ENCODE peak calls at places on chromosomes 4 and X, in five cellular contexts. B is left ventricle myocardium inferior, G is upper lobe of left lung, Q is upper lobe of right lung, R is prostate gland. C is an unnamed sample.

GRCh38 chrX:53047228-53047627 is 1.4 kb upstream of the GPR173 start:
- DNase-seq in Q (no peak), B (no peak), R (no peak), G (no peak), C (peak)

GRCh38 chr4:85265234-85265633 is 209.7 kb upstream of the ARHGAP24 start:
- DNase-seq in G (no peak), R (no peak), B (no peak), Q (no peak), C (no peak)

GRCh38 chrX:124232523-124233201 is 99.8 kb upstream of the TEX13D start:
- DNase-seq in R (no peak), G (no peak), Q (no peak), B (no peak), C (no peak)

GRCh38 chrX:46750829-46751228 is 8.1 kb downstream of the SLC9A7 start:
- DNase-seq in G (no peak), B (no peak), R (no peak), Q (no peak), C (no peak)

GRCh38 chr4:39808231-39808749 is 110.4 kb downstream of the UBE2K start:
- DNase-seq in B (no peak), Q (no peak), R (no peak), G (no peak), C (peak)

GRCh38 chr4:156060661-156061060 is 107.0 kb upstream of the CTSO start:
- DNase-seq in R (no peak), G (no peak), Q (no peak), B (no peak), C (no peak)

GRCh38 chr4:107654694-107655093 is 65.3 kb downstream of the PAPSS1 start:
- DNase-seq in G (no peak), Q (no peak), R (no peak), B (no peak), C (no peak)

GRCh38 chrX:106510713-106511411 is 100.9 kb upstream of the RADX start:
- DNase-seq in Q (no peak), B (no peak), R (no peak), G (no peak), C (no peak)

GRCh38 chr4:5802565-5802964 is 90.3 kb downstream of the CRMP1 start:
- DNase-seq in B (no peak), Q (no peak), G (no peak), R (no peak), C (no peak)

GRCh38 chr4:186650401-186651180 is 73.1 kb downstream of the FAT1 start:
- DNase-seq in B (no peak), Q (no peak), R (no peak), G (no peak), C (no peak)

GRCh38 chr4:13783800-13784411 is 156.4 kb upstream of the BOD1L1 start:
- DNase-seq in Q (no peak), R (no peak), G (no peak), B (no peak), C (no peak)

GRCh38 chrX:12922600-12922919 is 16.1 kb downstream of the TLR8 start:
- DNase-seq in B (no peak), R (no peak), Q (no peak), G (no peak), C (no peak)

GRCh38 chr4:184911310-184911709 is 85.5 kb upstream of the ACSL1 start:
- DNase-seq in G (no peak), B (no peak), R (peak), Q (no peak), C (no peak)
- H3K27ac ChIP-seq in G (no peak), B (no peak), R (peak), Q (no peak), C (no peak)

DNA sequence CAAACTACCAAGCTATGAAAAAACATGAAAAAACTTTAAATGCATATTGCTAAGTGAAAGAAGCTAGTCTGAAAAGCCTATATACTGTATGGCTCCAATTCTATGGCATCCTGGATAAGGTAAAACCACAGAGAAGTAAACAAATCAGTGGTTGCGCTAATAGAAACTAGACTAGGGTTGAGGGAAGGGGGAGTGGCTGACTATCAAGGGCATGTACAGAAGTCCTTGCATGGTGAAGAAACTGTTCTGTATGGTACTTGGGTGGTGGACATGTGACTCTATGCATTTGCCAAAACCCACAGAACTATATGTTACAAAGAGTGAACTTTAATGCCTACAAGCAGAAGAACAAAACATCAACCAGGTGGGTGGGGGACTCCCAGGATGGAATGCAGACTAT is 96.8 kb downstream of the MTMR1 start:
- DNase-seq in Q (no peak), R (no peak), G (no peak), B (no peak), C (no peak)
- H3K27ac ChIP-seq in Q (no peak), R (no peak), G (no peak), B (no peak), C (no peak)

DNA sequence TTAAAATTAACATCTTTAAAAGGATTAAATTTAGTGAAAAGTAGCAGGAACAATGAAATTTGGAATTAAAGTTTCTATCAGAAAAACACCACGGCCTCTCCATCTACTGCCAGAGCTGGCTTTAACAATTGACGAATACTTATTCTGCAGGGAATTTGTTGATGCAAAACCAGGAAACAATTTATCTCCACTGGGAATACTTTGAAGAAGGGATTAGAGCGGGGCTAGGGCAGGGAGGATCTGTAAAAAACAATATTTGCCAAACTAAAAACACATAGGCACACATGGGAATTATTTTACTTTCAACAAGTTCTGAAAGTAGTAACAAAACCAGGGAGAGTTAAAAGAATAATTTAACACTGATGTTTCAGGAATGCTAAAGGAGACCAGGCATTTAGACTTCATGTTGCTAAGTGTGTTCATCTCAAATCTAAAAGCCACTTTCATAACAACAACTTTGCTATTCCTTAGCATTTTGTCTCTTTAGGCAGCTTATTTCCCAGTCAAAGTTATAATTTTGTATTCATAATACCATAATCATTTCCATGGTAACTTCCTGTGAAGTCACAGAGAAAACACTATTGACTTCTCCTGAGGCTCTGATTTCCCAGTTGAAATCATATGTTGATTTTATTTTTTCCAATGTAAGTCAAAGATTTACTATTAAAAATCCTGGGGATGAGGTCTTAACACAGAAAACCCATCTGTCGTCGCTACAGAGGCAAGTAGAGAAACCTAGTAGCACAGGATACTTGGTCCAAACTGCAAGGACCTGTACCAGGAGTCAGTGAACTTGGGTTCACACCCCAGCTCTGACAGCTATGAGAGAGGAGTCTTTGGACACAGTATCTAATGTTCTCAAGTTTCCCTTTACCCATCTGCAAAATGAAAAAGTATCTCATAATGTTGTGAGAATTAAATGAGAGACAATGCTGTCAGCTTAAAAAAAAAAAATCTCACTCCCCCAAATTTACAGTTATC is 69.3 kb downstream of the SH3RF1 start:
- DNase-seq in Q (no peak), B (no peak), G (no peak), R (no peak), C (no peak)
- H3K27ac ChIP-seq in Q (peak), B (peak), G (peak), R (no peak), C (no peak)

GRCh38 chr4:152508818-152509217 is 27.1 kb downstream of the FBXW7 start:
- DNase-seq in G (no peak), Q (no peak), B (no peak), R (no peak), C (no peak)
- H3K27ac ChIP-seq in G (no peak), Q (no peak), B (no peak), R (no peak), C (no peak)

GRCh38 chr4:77843628-77844027 is 19.0 kb upstream of the MRPL1 start:
- DNase-seq in G (no peak), R (no peak), Q (no peak), B (no peak), C (no peak)

GRCh38 chr4:77849278-77849965 is 13.2 kb upstream of the MRPL1 start:
- DNase-seq in R (no peak), G (no peak), B (no peak), Q (no peak), C (no peak)

GRCh38 chr4:77844363-77844762 is 18.3 kb upstream of the MRPL1 start:
- DNase-seq in B (no peak), R (no peak), G (no peak), Q (no peak), C (no peak)

GRCh38 chr4:77845400-77845799 is 17.2 kb upstream of the MRPL1 start:
- DNase-seq in G (no peak), B (no peak), R (no peak), Q (no peak), C (no peak)

DNA sequence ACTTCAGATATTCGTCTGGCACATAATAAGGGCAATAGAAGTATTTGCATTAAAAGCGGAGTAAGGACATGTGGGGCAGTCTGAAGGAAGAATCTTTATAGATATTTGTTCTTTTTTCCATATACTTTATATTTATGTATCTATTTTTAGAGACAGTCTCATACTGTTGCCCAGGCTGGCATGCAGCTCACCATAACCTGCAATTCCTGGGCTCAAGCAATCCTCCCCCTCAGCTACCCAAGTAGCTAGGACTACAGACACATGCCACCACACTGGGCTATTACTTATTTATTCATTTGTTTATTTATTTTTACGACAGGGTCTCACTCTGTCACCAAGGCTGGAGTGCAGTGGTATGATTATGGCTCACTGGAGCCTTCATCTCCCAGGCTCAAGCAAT is 16.7 kb upstream of the MRPL1 start:
- DNase-seq in G (no peak), B (no peak), Q (no peak), R (no peak), C (no peak)
- H3K27ac ChIP-seq in G (no peak), B (no peak), Q (no peak), R (no peak), C (no peak)

GRCh38 chrX:134936542-134936941 is 54.2 kb upstream of the SMIM10 start:
- DNase-seq in R (no peak), B (no peak), G (no peak), Q (no peak), C (no peak)
- H3K27ac ChIP-seq in R (no peak), B (peak), G (no peak), Q (no peak), C (no peak)

DNA sequence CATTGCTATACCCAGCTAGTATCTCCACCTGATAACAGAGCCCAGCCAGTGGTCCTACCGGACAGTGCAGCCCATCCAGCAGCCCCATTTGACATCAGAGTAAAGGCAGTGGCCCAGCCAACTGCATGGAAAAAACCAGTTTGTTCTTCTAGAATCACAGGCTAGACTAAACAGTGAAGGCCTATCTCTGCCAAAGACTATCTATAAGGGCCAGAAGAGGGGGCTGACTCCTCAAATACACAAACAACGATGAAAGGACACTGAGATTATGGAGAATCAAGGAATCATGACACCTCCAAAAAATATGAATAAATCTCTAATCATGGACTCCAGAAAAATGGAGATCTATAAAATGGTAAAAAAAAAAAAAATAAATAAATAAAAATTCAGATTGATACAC is 546.4 kb upstream of the HTR2C start:
- DNase-seq in G (no peak), Q (no peak), R (no peak), B (no peak), C (no peak)
- H3K27ac ChIP-seq in G (no peak), Q (no peak), R (no peak), B (no peak), C (no peak)

GRCh38 chrX:68894142-68894512 is 65.3 kb downstream of the EFNB1 start:
- DNase-seq in B (no peak), G (no peak), Q (no peak), R (no peak), C (no peak)
- H3K27ac ChIP-seq in B (peak), G (peak), Q (peak), R (peak), C (no peak)

GRCh38 chr4:184012937-184013336 is 107.8 kb downstream of the STOX2 start:
- DNase-seq in Q (no peak), R (no peak), G (no peak), B (no peak), C (no peak)
- H3K27ac ChIP-seq in Q (no peak), R (no peak), G (no peak), B (no peak), C (no peak)